ENCODE peak calls at places on chromosomes 5 and 9, in four cellular contexts. I is mucosa of descending colon, N is brain microvascular endothelial cell, L is heart right ventricle. G is an unnamed sample.

GRCh38 chr5:76874088-76874581 is 24.3 kb downstream of the S100Z start:
- DNase-seq in N (no peak), L (no peak), I (no peak), G (no peak)

GRCh38 chr9:86846679-86847078 is 100.6 kb downstream of the GAS1 start:
- DNase-seq in I (no peak), L (no peak), N (no peak), G (peak; percentile 27)

GRCh38 chr9:109251080-109251775 is 69.6 kb downstream of the EPB41L4B start:
- DNase-seq in N (peak; percentile 63), I (peak; percentile 74), L (no peak), G (peak; percentile 49)

GRCh38 chr5:77906806-77907205 is 130.7 kb upstream of the TBCA start:
- DNase-seq in N (no peak), L (no peak), I (no peak), G (no peak)

GRCh38 chr9:123115146-123115913 is 81.9 kb downstream of the GPR21 start:
- DNase-seq in N (no peak), I (no peak), L (no peak), G (no peak)

GRCh38 chr9:134955801-134956200 is 38.1 kb upstream of the FCN1 start:
- DNase-seq in N (no peak), L (no peak), I (peak; percentile 11), G (no peak)

GRCh38 chr9:132507670-132508469 is 74.5 kb upstream of the BARHL1 start:
- DNase-seq in N (peak; percentile 72), L (peak; percentile 62), I (no peak), G (peak; percentile 52)

GRCh38 chr9:134361843-134362414 is 35.7 kb downstream of the RXRA start:
- DNase-seq in L (no peak), N (no peak), I (no peak), G (no peak)

GRCh38 chr5:92559743-92560142 is 1021.3 kb downstream of the NR2F1-AS1 start:
- DNase-seq in L (no peak), N (peak; percentile 48), I (no peak), G (peak; percentile 61)

GRCh38 chr5:120457839-120458507 is 6.1 kb upstream of the PRR16 start:
- DNase-seq in L (peak; percentile 74), N (peak; percentile 62), I (peak; percentile 74), G (peak; percentile 82)

GRCh38 chr9:82332018-82332773 is 343.6 kb downstream of the SPATA31D1 start:
- DNase-seq in I (no peak), N (peak; percentile 61), L (no peak), G (peak; percentile 68)

GRCh38 chr5:75236322-75237316 is at the start of gene ANKRD31:
- DNase-seq in N (peak; percentile 40), I (peak; percentile 91), L (peak; percentile 77), G (peak; percentile 81)

GRCh38 chr9:5897851-5898250 is 7.2 kb downstream of the MLANA start:
- DNase-seq in N (no peak), L (no peak), I (no peak), G (no peak)

GRCh38 chr5:71884926-71885325 is 165.9 kb downstream of the CARTPT start:
- DNase-seq in N (no peak), L (no peak), I (no peak), G (no peak)

GRCh38 chr5:52945040-52945439 is 44.1 kb upstream of the ITGA2 start:
- DNase-seq in N (no peak), I (no peak), L (no peak), G (no peak)

GRCh38 chr9:114396558-114397218 is 8.9 kb upstream of the AKNA start:
- DNase-seq in N (no peak), I (no peak), L (peak; percentile 34), G (no peak)
- H3K4me3 ChIP-seq in N (no peak overlapping the region), I (no peak overlapping the region), L (peak overlapping the region; percentile 71), G (peak overlapping the region; percentile 90)

DNA sequence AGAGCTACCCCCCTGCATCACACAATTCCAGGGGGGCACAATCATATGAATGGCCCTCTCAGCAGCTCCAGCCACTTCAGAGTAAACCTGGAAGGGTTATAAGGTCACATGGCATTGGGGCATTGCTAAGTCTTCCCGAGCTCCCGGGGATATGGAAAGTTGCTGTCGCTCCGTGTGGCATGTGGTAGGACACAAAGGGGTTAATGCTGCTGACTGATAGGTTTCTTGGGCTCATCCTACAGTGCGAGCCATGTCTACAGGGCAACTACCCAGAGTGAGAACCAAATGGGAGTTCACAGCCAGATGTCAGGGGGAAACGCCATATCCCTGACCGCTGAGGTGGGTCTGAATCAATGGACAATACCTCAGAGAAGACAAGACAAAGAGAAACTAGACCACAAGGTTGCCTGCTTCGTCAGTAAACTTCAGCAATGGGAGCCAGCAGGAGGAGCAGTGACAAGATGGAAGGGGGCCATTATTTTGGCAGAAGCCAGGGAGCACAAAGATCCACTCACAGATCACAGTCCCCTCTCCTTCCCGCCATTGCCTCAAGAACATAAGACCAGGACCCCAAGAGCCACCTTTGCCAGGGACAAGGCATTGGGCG is 52.4 kb upstream of the SHISAL2B start:
- DNase-seq in N (no peak), L (no peak), I (no peak), G (peak; percentile 17)
- TF ChIP-seq CTCF in N (peak; percentile 29), L (no peak), I (no peak), G (no peak)

DNA sequence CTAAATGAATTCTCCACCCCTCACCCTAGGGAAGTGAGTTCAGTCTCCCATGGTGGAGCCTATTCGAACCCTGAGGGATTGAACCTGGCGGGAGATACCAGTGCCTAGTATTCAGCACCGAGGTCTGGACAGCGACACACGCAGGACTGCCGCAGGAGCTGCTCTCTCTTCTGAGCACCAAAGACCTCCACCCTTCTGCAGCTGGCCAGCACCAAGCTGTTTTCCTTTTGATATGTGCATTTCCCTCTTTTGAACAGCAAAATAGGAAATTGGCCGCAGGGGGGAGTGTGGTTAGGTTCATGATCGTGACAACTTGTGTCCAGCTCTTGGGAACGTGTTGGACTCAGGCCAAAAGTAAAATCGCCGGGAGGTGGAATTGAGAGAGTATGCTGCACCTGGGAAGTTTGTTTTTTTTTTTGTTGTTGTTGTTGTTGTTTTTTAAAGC is 1.2 kb upstream of the PCSK1 start:
- DNase-seq in N (peak; percentile 73), I (peak; percentile 53), L (peak; percentile 69), G (peak; percentile 48)
- H3K4me3 ChIP-seq in N (no peak overlapping the region), I (no peak overlapping the region), L (no peak overlapping the region), G (no peak overlapping the region)

GRCh38 chr5:114435220-114435481 is 73.3 kb downstream of the KCNN2 start:
- DNase-seq in L (no peak), I (no peak), N (no peak), G (no peak)

GRCh38 chr5:114435885-114436299 is 74.0 kb downstream of the KCNN2 start:
- DNase-seq in L (no peak), I (no peak), N (no peak), G (no peak)

GRCh38 chr5:114434396-114435219 is 72.7 kb downstream of the KCNN2 start:
- DNase-seq in N (no peak), I (no peak), L (no peak), G (no peak)

GRCh38 chr5:114427204-114427603 is 65.3 kb downstream of the KCNN2 start:
- DNase-seq in N (no peak), I (no peak), L (no peak), G (no peak)

DNA sequence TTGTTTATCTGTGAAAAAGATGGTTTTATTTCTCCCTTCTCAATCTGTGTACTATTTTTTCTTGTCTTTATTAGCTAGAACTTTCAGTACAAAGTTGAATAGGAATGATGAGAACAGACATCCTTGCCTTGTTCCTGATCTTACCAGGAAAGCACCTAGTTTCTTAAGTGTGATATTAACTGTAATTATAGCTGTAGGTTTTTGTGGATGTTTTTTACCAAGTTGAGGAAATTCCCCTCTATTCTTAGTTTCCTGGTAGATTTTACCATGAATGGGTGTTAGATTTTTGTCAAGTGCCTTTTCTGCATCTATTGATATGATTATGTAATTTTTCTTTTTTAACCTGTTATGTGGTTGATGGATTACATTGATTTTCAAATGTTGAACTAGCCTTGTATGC is 68.7 kb downstream of the KCNN2 start:
- DNase-seq in N (no peak), L (no peak), I (no peak), G (no peak)
- TF ChIP-seq CTCF in N (no peak), L (no peak), I (no peak), G (no peak)

DNA sequence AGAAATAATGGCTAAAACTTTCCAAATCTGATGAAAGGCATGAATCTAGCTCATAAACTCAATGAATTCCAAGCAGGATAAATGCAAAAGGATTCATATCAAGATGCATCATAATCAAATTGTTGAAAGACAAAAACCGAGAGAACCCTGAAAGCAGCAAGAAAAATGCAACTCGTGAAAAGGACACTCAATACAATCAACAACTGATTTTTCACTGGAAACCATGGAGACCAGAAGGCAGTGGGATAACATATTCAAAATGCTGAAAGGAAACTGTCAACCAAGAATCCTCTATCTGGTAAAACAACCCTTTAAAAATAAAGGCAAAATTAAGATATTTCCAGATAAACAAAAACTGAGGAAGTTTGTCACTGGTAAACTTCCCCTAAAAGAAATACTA is 9.5 kb downstream of the FBXL17 start:
- DNase-seq in I (no peak), L (no peak), N (no peak), G (no peak)
- H3K4me3 ChIP-seq in I (no peak overlapping the region), L (no peak overlapping the region), N (no peak overlapping the region), G (no peak overlapping the region)

GRCh38 chr9:69932901-69933300 is 110.7 kb upstream of the MAMDC2 start:
- DNase-seq in I (no peak), N (no peak), L (no peak), G (no peak)
- TF ChIP-seq CTCF in I (no peak), N (peak; percentile 48), L (no peak), G (no peak)

GRCh38 chr9:74653437-74654080 is 156.4 kb downstream of the RORB start:
- DNase-seq in I (no peak), N (no peak), L (no peak), G (no peak)
- H3K4me3 ChIP-seq in I (no peak overlapping the region), N (no peak overlapping the region), L (no peak overlapping the region), G (no peak overlapping the region)

GRCh38 chr9:127032256-127032655 is 90.2 kb downstream of the ANGPTL2 start:
- DNase-seq in I (no peak), N (no peak), L (no peak), G (no peak)

GRCh38 chr9:127029548-127029947 is 92.9 kb downstream of the ANGPTL2 start:
- DNase-seq in I (no peak), N (no peak), L (no peak), G (no peak)

GRCh38 chr9:127033059-127033458 is 89.4 kb downstream of the ANGPTL2 start:
- DNase-seq in I (no peak), N (no peak), L (no peak), G (no peak)

GRCh38 chr9:127033784-127034183 is 88.7 kb downstream of the ANGPTL2 start:
- DNase-seq in I (no peak), L (no peak), N (peak; percentile 24), G (peak; percentile 73)

DNA sequence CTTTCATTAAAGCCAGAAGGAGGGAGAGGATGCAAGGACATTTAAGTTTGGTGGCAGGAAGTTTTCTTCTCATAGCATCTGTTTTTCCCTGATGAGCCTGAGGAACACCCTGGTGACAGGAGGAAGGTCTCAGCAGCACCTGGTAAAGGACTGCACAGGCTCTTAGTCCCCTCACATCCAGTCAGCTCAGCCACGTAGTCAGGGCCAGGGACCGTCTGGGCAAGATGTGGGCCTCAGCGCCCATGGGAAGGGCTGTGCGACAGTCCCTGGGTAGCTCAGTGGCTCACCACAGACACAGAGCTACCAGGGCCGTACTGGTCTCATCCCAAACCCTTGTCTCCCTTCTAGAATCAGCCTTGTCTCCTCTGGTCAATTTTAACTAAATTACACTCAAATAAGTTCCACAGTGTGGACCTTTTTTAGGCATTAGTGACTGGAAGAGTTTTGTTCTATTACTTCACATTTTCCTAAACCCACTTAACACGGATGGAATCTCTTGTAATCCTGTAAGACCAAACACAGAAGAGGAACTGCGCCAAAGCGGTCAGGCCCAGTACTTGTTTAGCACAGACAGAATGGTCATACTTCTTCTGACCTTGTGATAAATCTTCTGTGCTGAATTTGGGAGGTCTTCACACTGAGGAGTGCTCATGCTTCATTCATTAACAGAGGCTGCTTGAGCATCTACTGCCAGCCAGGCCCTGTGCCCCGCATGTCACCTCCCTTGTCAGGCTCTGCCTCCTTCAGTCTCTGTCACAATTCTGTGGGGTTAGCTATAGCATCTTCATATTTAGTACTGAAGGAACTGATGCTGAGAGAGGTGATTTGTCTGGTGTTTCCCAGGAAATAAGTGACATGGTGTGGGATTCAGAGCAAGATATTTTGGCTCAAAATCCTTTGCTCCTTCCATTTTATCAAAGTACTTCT is 91.4 kb downstream of the ANGPTL2 start:
- DNase-seq in I (no peak), L (no peak), N (no peak), G (no peak)
- TF ChIP-seq CTCF in I (no peak), L (no peak), N (no peak), G (no peak)

G was measured in foreskin fibroblast.